ENCODE peak calls at places on chromosomes 4 and X, in seven cellular contexts. One of them, this sample, is unnamed.

GRCh38 chrX:119375561-119375960 is 23.6 kb upstream of the SLC25A43 start:
- DNase-seq in H9: no peak
- DNase-seq in IMR-90: no peak
- DNase-seq in neuronal stem cell: no peak
- DNase-seq in mesenchymal stem cell: no peak
- DNase-seq in mesendoderm: no peak
- DNase-seq in H1: no peak
- DNase-seq in this sample: no peak

GRCh38 chr4:64756016-64756415 is 346.8 kb upstream of the TECRL start:
- DNase-seq in H9: no peak
- DNase-seq in IMR-90: no peak
- DNase-seq in neuronal stem cell: no peak
- DNase-seq in mesenchymal stem cell: peak
- DNase-seq in mesendoderm: no peak
- DNase-seq in H1: no peak
- DNase-seq in this sample: no peak

GRCh38 chr4:94488667-94489066 is 36.9 kb downstream of the PDLIM5 start:
- DNase-seq in H9: no peak
- DNase-seq in IMR-90: peak
- DNase-seq in neuronal stem cell: no peak
- DNase-seq in mesenchymal stem cell: peak
- DNase-seq in mesendoderm: no peak
- DNase-seq in H1: no peak
- DNase-seq in this sample: peak

GRCh38 chr4:53905935-53906377 is 158.4 kb downstream of the CHIC2 start:
- DNase-seq in H9: peak
- DNase-seq in IMR-90: peak
- DNase-seq in neuronal stem cell: peak
- DNase-seq in mesenchymal stem cell: peak
- DNase-seq in mesendoderm: peak
- DNase-seq in H1: no peak
- DNase-seq in this sample: no peak

GRCh38 chrX:123339201-123339905 is 155.3 kb downstream of the GRIA3 start:
- DNase-seq in H9: no peak
- DNase-seq in IMR-90: no peak
- DNase-seq in neuronal stem cell: no peak
- DNase-seq in mesenchymal stem cell: peak
- DNase-seq in mesendoderm: no peak
- DNase-seq in H1: no peak
- DNase-seq in this sample: no peak

GRCh38 chrX:47796433-47796906 is 40.2 kb upstream of the ZNF81 start:
- DNase-seq in H9: no peak
- DNase-seq in IMR-90: peak
- DNase-seq in neuronal stem cell: no peak
- DNase-seq in mesenchymal stem cell: peak
- DNase-seq in mesendoderm: no peak
- DNase-seq in H1: no peak
- DNase-seq in this sample: no peak

GRCh38 chr4:92988301-92988700 is 684.5 kb downstream of the GRID2 start:
- DNase-seq in H9: no peak
- DNase-seq in IMR-90: no peak
- DNase-seq in neuronal stem cell: no peak
- DNase-seq in mesenchymal stem cell: peak
- DNase-seq in mesendoderm: no peak
- DNase-seq in H1: no peak
- DNase-seq in this sample: no peak

GRCh38 chrX:9473708-9474107 is 8.8 kb downstream of the TBL1X start:
- DNase-seq in H9: no peak
- DNase-seq in IMR-90: no peak
- DNase-seq in neuronal stem cell: no peak
- DNase-seq in mesenchymal stem cell: no peak
- DNase-seq in mesendoderm: no peak
- DNase-seq in H1: no peak
- DNase-seq in this sample: no peak

GRCh38 chr4:168269879-168270278 is 48.7 kb downstream of the DDX60 start:
- DNase-seq in H9: no peak
- DNase-seq in IMR-90: no peak
- DNase-seq in neuronal stem cell: no peak
- DNase-seq in mesenchymal stem cell: no peak
- DNase-seq in mesendoderm: no peak
- DNase-seq in H1: no peak
- DNase-seq in this sample: no peak

GRCh38 chrX:2474963-2475726 is 25.6 kb downstream of the DHRSX start:
- DNase-seq in H9: no peak
- DNase-seq in IMR-90: no peak
- DNase-seq in neuronal stem cell: no peak
- DNase-seq in mesenchymal stem cell: no peak
- DNase-seq in mesendoderm: peak
- DNase-seq in H1: peak
- DNase-seq in this sample: no peak

GRCh38 chrX:103847174-103847870 is 15.3 kb upstream of the RAB9B start:
- DNase-seq in H9: no peak
- DNase-seq in IMR-90: peak
- DNase-seq in neuronal stem cell: no peak
- DNase-seq in mesenchymal stem cell: no peak
- DNase-seq in mesendoderm: no peak
- DNase-seq in H1: no peak
- DNase-seq in this sample: no peak

GRCh38 chr4:61877893-61878292 is 677.8 kb downstream of the ADGRL3 start:
- DNase-seq in H9: no peak
- DNase-seq in IMR-90: no peak
- DNase-seq in neuronal stem cell: no peak
- DNase-seq in mesenchymal stem cell: peak
- DNase-seq in mesendoderm: no peak
- DNase-seq in H1: no peak
- DNase-seq in this sample: no peak

GRCh38 chr4:152385551-152385950 is 150.3 kb downstream of the FBXW7 start:
- DNase-seq in H9: no peak
- DNase-seq in IMR-90: peak
- DNase-seq in neuronal stem cell: no peak
- DNase-seq in mesenchymal stem cell: peak
- DNase-seq in mesendoderm: no peak
- DNase-seq in H1: no peak
- DNase-seq in this sample: no peak

GRCh38 chr4:70980196-70980595 is 13.3 kb upstream of the DCK start:
- DNase-seq in H9: no peak
- DNase-seq in IMR-90: no peak
- DNase-seq in neuronal stem cell: no peak
- DNase-seq in mesenchymal stem cell: peak
- DNase-seq in mesendoderm: no peak
- DNase-seq in H1: no peak
- DNase-seq in this sample: no peak

GRCh38 chr4:155582971-155583437 is 83.6 kb upstream of the GUCY1A1 start:
- DNase-seq in H9: no peak
- DNase-seq in IMR-90: peak
- DNase-seq in neuronal stem cell: no peak
- DNase-seq in mesenchymal stem cell: peak
- DNase-seq in mesendoderm: peak
- DNase-seq in H1: no peak
- DNase-seq in this sample: peak

GRCh38 chrX:24790166-24790565 is 96.4 kb downstream of the POLA1 start:
- DNase-seq in H9: no peak
- DNase-seq in IMR-90: no peak
- DNase-seq in neuronal stem cell: no peak
- DNase-seq in mesenchymal stem cell: no peak
- DNase-seq in mesendoderm: no peak
- DNase-seq in H1: no peak
- DNase-seq in this sample: no peak
- H2AK5ac ChIP-seq in H9: no peak
- H2AK5ac ChIP-seq in IMR-90: no peak
- H2AK5ac ChIP-seq in neuronal stem cell: no peak
- H2AK5ac ChIP-seq in mesenchymal stem cell: no peak
- H2AK5ac ChIP-seq in mesendoderm: no peak
- H2AK5ac ChIP-seq in H1: no peak
- H2AK5ac ChIP-seq in this sample: no peak

GRCh38 chr4:8769645-8770517 is 101.8 kb downstream of the HMX1 start:
- DNase-seq in H9: no peak
- DNase-seq in IMR-90: no peak
- DNase-seq in neuronal stem cell: no peak
- DNase-seq in mesenchymal stem cell: no peak
- DNase-seq in mesendoderm: no peak
- DNase-seq in H1: no peak
- DNase-seq in this sample: no peak

GRCh38 chr4:8771666-8772065 is 100.0 kb downstream of the HMX1 start:
- DNase-seq in H9: no peak
- DNase-seq in IMR-90: no peak
- DNase-seq in neuronal stem cell: no peak
- DNase-seq in mesenchymal stem cell: no peak
- DNase-seq in mesendoderm: no peak
- DNase-seq in H1: no peak
- DNase-seq in this sample: no peak

GRCh38 chr4:8771258-8771590 is 100.4 kb downstream of the HMX1 start:
- DNase-seq in H9: peak
- DNase-seq in IMR-90: no peak
- DNase-seq in neuronal stem cell: no peak
- DNase-seq in mesenchymal stem cell: no peak
- DNase-seq in mesendoderm: peak
- DNase-seq in H1: no peak
- DNase-seq in this sample: no peak

GRCh38 chr4:8772499-8773123 is 99.0 kb downstream of the HMX1 start:
- DNase-seq in H9: no peak
- DNase-seq in IMR-90: no peak
- DNase-seq in neuronal stem cell: no peak
- DNase-seq in mesenchymal stem cell: no peak
- DNase-seq in mesendoderm: no peak
- DNase-seq in H1: no peak
- DNase-seq in this sample: no peak

GRCh38 chr4:8770518-8771257 is 101.0 kb downstream of the HMX1 start:
- DNase-seq in H9: no peak
- DNase-seq in IMR-90: no peak
- DNase-seq in neuronal stem cell: no peak
- DNase-seq in mesenchymal stem cell: no peak
- DNase-seq in mesendoderm: peak
- DNase-seq in H1: no peak
- DNase-seq in this sample: no peak
- H2AK5ac ChIP-seq in H9: no peak
- H2AK5ac ChIP-seq in IMR-90: no peak
- H2AK5ac ChIP-seq in neuronal stem cell: peak
- H2AK5ac ChIP-seq in mesenchymal stem cell: no peak
- H2AK5ac ChIP-seq in mesendoderm: no peak
- H2AK5ac ChIP-seq in H1: no peak
- H2AK5ac ChIP-seq in this sample: no peak

GRCh38 chr4:88219099-88219498 is 60.7 kb upstream of the ABCG2 start:
- DNase-seq in H9: no peak
- DNase-seq in IMR-90: peak
- DNase-seq in neuronal stem cell: peak
- DNase-seq in mesenchymal stem cell: peak
- DNase-seq in mesendoderm: peak
- DNase-seq in H1: no peak
- DNase-seq in this sample: no peak
- H2AK5ac ChIP-seq in H9: no peak
- H2AK5ac ChIP-seq in IMR-90: no peak
- H2AK5ac ChIP-seq in neuronal stem cell: no peak
- H2AK5ac ChIP-seq in mesenchymal stem cell: no peak
- H2AK5ac ChIP-seq in mesendoderm: no peak
- H2AK5ac ChIP-seq in H1: no peak
- H2AK5ac ChIP-seq in this sample: no peak

DNA sequence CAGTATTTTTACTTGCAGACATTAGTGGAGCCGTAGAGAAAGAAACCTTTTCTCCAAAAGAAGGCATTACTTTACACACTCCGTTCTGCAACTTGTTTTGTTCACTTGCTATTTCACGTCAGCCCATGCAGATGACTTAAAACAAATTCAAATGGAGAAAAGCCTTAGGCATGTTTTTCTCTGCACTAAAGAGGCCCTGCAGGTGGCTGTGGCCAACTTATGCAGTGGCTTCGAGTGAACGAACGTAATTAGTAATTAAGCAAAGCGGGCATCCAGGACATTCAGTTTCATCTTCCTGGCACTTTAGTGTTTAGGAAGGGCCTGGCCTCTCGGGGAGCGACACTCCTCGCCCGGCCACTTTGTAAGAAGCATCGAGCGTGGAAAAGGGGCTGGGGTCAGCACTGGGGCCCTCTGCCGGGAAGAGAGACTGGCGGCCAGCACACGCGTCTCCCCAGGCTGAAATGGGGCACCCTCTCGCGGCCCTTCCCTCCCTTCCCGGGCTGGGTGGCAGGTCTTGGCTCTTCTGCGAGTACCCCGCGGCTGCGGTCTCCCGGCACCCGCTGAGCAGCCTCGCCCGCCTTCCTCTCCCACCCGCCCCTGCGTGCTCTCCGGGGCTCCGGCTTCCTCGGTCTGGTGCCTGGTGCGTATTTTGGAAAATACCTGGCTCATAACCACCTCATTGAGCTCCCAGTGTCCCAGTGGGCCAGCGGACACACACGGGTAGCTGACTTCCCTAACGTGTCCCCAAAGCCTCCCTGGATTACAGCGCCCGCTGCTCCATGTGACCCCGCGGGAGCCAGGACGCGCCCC is 706 bp upstream of the CYP4V2 start:
- DNase-seq in H9: peak
- DNase-seq in IMR-90: no peak
- DNase-seq in neuronal stem cell: no peak
- DNase-seq in mesenchymal stem cell: peak
- DNase-seq in mesendoderm: peak
- DNase-seq in H1: peak
- DNase-seq in this sample: peak
- H2AK5ac ChIP-seq in H9: no peak
- H2AK5ac ChIP-seq in IMR-90: no peak
- H2AK5ac ChIP-seq in neuronal stem cell: peak
- H2AK5ac ChIP-seq in mesenchymal stem cell: no peak
- H2AK5ac ChIP-seq in mesendoderm: no peak
- H2AK5ac ChIP-seq in H1: no peak
- H2AK5ac ChIP-seq in this sample: no peak

GRCh38 chrX:4435905-4436304 is 722.5 kb upstream of the PRKX start:
- DNase-seq in H9: no peak
- DNase-seq in IMR-90: no peak
- DNase-seq in neuronal stem cell: peak
- DNase-seq in mesenchymal stem cell: no peak
- DNase-seq in mesendoderm: peak
- DNase-seq in H1: no peak
- DNase-seq in this sample: no peak
- H2AK5ac ChIP-seq in H9: no peak
- H2AK5ac ChIP-seq in IMR-90: no peak
- H2AK5ac ChIP-seq in neuronal stem cell: no peak
- H2AK5ac ChIP-seq in mesenchymal stem cell: no peak
- H2AK5ac ChIP-seq in mesendoderm: no peak
- H2AK5ac ChIP-seq in H1: no peak
- H2AK5ac ChIP-seq in this sample: no peak

GRCh38 chr4:162952232-162952631 is 214.5 kb downstream of the NAF1 start:
- DNase-seq in H9: no peak
- DNase-seq in IMR-90: no peak
- DNase-seq in neuronal stem cell: no peak
- DNase-seq in mesenchymal stem cell: no peak
- DNase-seq in mesendoderm: peak
- DNase-seq in H1: no peak
- DNase-seq in this sample: peak
- H2AK5ac ChIP-seq in H9: no peak
- H2AK5ac ChIP-seq in IMR-90: no peak
- H2AK5ac ChIP-seq in neuronal stem cell: no peak
- H2AK5ac ChIP-seq in mesenchymal stem cell: no peak
- H2AK5ac ChIP-seq in mesendoderm: no peak
- H2AK5ac ChIP-seq in H1: no peak
- H2AK5ac ChIP-seq in this sample: no peak

DNA sequence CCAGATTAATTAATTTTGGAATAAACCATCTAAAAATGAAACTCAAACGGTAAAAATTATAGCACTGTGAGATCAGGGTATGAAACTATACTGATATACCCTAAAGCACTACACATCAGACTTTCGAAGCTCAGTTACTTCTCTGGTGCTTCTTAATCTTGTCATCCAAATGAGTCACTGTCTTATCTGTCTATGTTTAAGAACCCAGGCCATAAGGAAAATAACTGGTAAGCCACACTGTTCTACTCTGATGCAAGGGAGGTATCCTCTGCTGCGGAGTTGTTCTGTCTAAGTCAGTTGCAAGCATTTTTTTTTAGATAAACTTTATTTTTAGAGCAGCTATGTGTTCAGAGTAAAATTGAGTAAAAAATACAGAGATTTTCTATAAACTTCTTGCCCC is 830.8 kb upstream of the POU3F4 start:
- DNase-seq in H9: no peak
- DNase-seq in IMR-90: no peak
- DNase-seq in neuronal stem cell: no peak
- DNase-seq in mesenchymal stem cell: peak
- DNase-seq in mesendoderm: no peak
- DNase-seq in H1: no peak
- DNase-seq in this sample: no peak
- H2AK5ac ChIP-seq in H9: no peak
- H2AK5ac ChIP-seq in IMR-90: no peak
- H2AK5ac ChIP-seq in neuronal stem cell: no peak
- H2AK5ac ChIP-seq in mesenchymal stem cell: no peak
- H2AK5ac ChIP-seq in mesendoderm: no peak
- H2AK5ac ChIP-seq in H1: no peak
- H2AK5ac ChIP-seq in this sample: no peak

This sample was measured in trophoblast cell.